ENCODE peak calls at places on chromosomes 3 and 15, in nine cellular contexts. One of them, this sample, is unnamed.

GRCh38 chr3:42686832-42687650 is 1.7 kb downstream of the KLHL40 start:
- DNase-seq in sigmoid colon: peak; percentile 41
- DNase-seq in mesendoderm: no peak
- DNase-seq in A673: no peak
- DNase-seq in right atrium auricular region: no peak
- DNase-seq in mucosa of descending colon: peak; percentile 16
- DNase-seq in Peyer's patch: no peak
- DNase-seq in MM.1S: no peak
- DNase-seq in effector memory CD4-positive, alpha-beta T cell: no peak
- DNase-seq in this sample: no peak

GRCh38 chr3:194268659-194269487 is 82.3 kb downstream of the CPN2 start:
- DNase-seq in sigmoid colon: peak; percentile 54
- DNase-seq in mesendoderm: no peak
- DNase-seq in A673: no peak
- DNase-seq in right atrium auricular region: peak; percentile 58
- DNase-seq in mucosa of descending colon: no peak
- DNase-seq in Peyer's patch: no peak
- DNase-seq in MM.1S: no peak
- DNase-seq in effector memory CD4-positive, alpha-beta T cell: no peak
- DNase-seq in this sample: no peak

GRCh38 chr3:10286596-10287295 is 6.0 kb downstream of the GHRL start:
- DNase-seq in sigmoid colon: no peak
- DNase-seq in mesendoderm: peak; percentile 95
- DNase-seq in A673: peak; percentile 86
- DNase-seq in right atrium auricular region: no peak
- DNase-seq in mucosa of descending colon: no peak
- DNase-seq in Peyer's patch: no peak
- DNase-seq in MM.1S: peak; percentile 37
- DNase-seq in effector memory CD4-positive, alpha-beta T cell: no peak
- DNase-seq in this sample: peak; percentile 72

GRCh38 chr3:42829083-42829627 is 19.9 kb downstream of the ACKR2 start:
- DNase-seq in sigmoid colon: no peak
- DNase-seq in mesendoderm: peak; percentile 63
- DNase-seq in A673: no peak
- DNase-seq in right atrium auricular region: no peak
- DNase-seq in mucosa of descending colon: no peak
- DNase-seq in Peyer's patch: no peak
- DNase-seq in MM.1S: no peak
- DNase-seq in effector memory CD4-positive, alpha-beta T cell: no peak
- DNase-seq in this sample: no peak

GRCh38 chr3:124381565-124382333 is 348.5 kb upstream of the UMPS start:
- DNase-seq in sigmoid colon: no peak
- DNase-seq in mesendoderm: no peak
- DNase-seq in A673: no peak
- DNase-seq in right atrium auricular region: no peak
- DNase-seq in mucosa of descending colon: no peak
- DNase-seq in Peyer's patch: no peak
- DNase-seq in MM.1S: no peak
- DNase-seq in effector memory CD4-positive, alpha-beta T cell: no peak
- DNase-seq in this sample: no peak

GRCh38 chr3:110027446-110027845 is 690.1 kb upstream of the DPPA4 start:
- DNase-seq in sigmoid colon: no peak
- DNase-seq in mesendoderm: no peak
- DNase-seq in A673: peak; percentile 73
- DNase-seq in right atrium auricular region: no peak
- DNase-seq in mucosa of descending colon: no peak
- DNase-seq in Peyer's patch: no peak
- DNase-seq in MM.1S: no peak
- DNase-seq in effector memory CD4-positive, alpha-beta T cell: no peak
- DNase-seq in this sample: no peak

GRCh38 chr3:188529228-188529627 is 375.3 kb downstream of the LPP start:
- DNase-seq in sigmoid colon: no peak
- DNase-seq in mesendoderm: no peak
- DNase-seq in A673: no peak
- DNase-seq in right atrium auricular region: no peak
- DNase-seq in mucosa of descending colon: no peak
- DNase-seq in Peyer's patch: no peak
- DNase-seq in MM.1S: no peak
- DNase-seq in effector memory CD4-positive, alpha-beta T cell: no peak
- DNase-seq in this sample: no peak

GRCh38 chr3:178205750-178206149 is 330.5 kb upstream of the KCNMB2 start:
- DNase-seq in sigmoid colon: no peak
- DNase-seq in mesendoderm: peak; percentile 14
- DNase-seq in A673: no peak
- DNase-seq in right atrium auricular region: no peak
- DNase-seq in mucosa of descending colon: no peak
- DNase-seq in Peyer's patch: no peak
- DNase-seq in MM.1S: no peak
- DNase-seq in effector memory CD4-positive, alpha-beta T cell: no peak
- DNase-seq in this sample: no peak

DNA sequence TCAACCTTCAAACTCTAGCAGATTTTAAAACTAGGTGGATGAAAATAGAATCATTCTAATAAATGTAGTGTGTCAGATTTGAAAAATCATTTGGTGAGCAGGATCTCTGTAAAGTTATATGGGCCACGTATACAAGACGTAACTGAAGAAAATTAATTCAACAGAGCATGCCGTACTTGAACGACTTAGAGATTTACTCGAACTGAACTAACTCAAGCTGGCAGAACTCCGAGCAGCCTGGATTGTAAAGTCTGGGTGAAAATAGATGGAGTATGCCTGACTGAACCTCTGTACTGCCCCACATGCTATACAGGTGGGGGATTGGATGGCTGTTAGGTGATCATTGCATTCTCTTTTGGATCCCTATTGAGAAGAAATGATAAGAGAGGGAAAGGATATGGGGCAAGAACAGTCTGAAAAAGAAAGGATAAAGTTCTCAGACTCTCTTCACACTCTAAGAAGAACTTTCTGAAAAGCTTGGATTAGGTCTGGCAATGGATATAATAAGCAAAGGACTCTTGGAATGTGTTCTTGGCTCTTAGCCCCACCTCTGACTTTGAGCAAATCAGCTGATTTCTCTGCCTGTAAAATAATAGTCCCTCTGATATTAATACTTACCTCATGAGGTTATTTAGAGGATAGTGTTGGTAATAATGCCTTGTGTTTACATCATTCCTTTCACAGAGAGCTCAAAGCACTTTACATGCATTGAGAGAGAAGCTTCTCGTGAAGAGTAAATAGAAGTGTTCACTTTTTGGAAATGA is 147.5 kb downstream of the FILIP1L start:
- DNase-seq in sigmoid colon: no peak
- DNase-seq in mesendoderm: no peak
- DNase-seq in A673: no peak
- DNase-seq in right atrium auricular region: no peak
- DNase-seq in mucosa of descending colon: no peak
- DNase-seq in Peyer's patch: no peak
- DNase-seq in MM.1S: no peak
- DNase-seq in effector memory CD4-positive, alpha-beta T cell: no peak
- DNase-seq in this sample: no peak
- H3K4me1 ChIP-seq in sigmoid colon: peaks cover 52% of the 10 kb centered on the region
- H3K4me1 ChIP-seq in mesendoderm: no peaks in the 10 kb centered on the region
- H3K4me1 ChIP-seq in A673: no peaks in the 10 kb centered on the region
- H3K4me1 ChIP-seq in right atrium auricular region: peaks cover 34% of the 10 kb centered on the region
- H3K4me1 ChIP-seq in mucosa of descending colon: no peaks in the 10 kb centered on the region
- H3K4me1 ChIP-seq in Peyer's patch: no peaks in the 10 kb centered on the region
- H3K4me1 ChIP-seq in MM.1S: no peaks in the 10 kb centered on the region
- H3K4me1 ChIP-seq in effector memory CD4-positive, alpha-beta T cell: no peaks in the 10 kb centered on the region
- H3K4me1 ChIP-seq in this sample: no peaks in the 10 kb centered on the region

GRCh38 chr15:88775776-88776175 is 27.5 kb upstream of the ACAN start:
- DNase-seq in sigmoid colon: no peak
- DNase-seq in mesendoderm: no peak
- DNase-seq in A673: no peak
- DNase-seq in right atrium auricular region: no peak
- DNase-seq in mucosa of descending colon: no peak
- DNase-seq in Peyer's patch: no peak
- DNase-seq in MM.1S: no peak
- DNase-seq in effector memory CD4-positive, alpha-beta T cell: no peak
- DNase-seq in this sample: no peak

GRCh38 chr15:88779944-88780343 is 23.3 kb upstream of the ACAN start:
- DNase-seq in sigmoid colon: no peak
- DNase-seq in mesendoderm: no peak
- DNase-seq in A673: no peak
- DNase-seq in right atrium auricular region: no peak
- DNase-seq in mucosa of descending colon: no peak
- DNase-seq in Peyer's patch: no peak
- DNase-seq in MM.1S: no peak
- DNase-seq in effector memory CD4-positive, alpha-beta T cell: no peak
- DNase-seq in this sample: no peak

GRCh38 chr15:88782465-88782864 is 20.8 kb upstream of the ACAN start:
- DNase-seq in sigmoid colon: no peak
- DNase-seq in mesendoderm: no peak
- DNase-seq in A673: no peak
- DNase-seq in right atrium auricular region: no peak
- DNase-seq in mucosa of descending colon: no peak
- DNase-seq in Peyer's patch: no peak
- DNase-seq in MM.1S: no peak
- DNase-seq in effector memory CD4-positive, alpha-beta T cell: no peak
- DNase-seq in this sample: no peak

DNA sequence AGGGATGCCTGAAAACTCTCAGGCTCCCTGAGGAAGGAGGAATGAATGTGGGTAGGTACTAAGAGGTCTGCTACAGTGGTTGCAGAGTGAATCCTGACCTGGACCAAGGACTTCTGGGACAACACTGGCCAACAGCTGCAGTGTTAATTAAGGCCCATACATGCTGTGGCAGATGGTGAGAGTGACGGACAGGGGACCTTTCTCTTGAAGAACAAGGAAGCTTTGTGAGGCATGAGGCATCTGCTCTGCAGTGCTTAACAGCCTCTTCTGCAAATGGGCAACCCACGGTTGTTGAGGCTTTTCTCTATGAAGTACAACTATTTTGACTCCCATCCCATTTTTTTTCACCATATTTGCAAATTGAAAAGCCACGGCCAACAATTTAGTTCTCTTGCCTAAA is 26.6 kb upstream of the ACAN start:
- DNase-seq in sigmoid colon: no peak
- DNase-seq in mesendoderm: no peak
- DNase-seq in A673: no peak
- DNase-seq in right atrium auricular region: no peak
- DNase-seq in mucosa of descending colon: no peak
- DNase-seq in Peyer's patch: no peak
- DNase-seq in MM.1S: no peak
- DNase-seq in effector memory CD4-positive, alpha-beta T cell: no peak
- DNase-seq in this sample: no peak
- H3K4me1 ChIP-seq in sigmoid colon: no peaks in the 10 kb centered on the region
- H3K4me1 ChIP-seq in mesendoderm: no peaks in the 10 kb centered on the region
- H3K4me1 ChIP-seq in A673: no peaks in the 10 kb centered on the region
- H3K4me1 ChIP-seq in right atrium auricular region: no peaks in the 10 kb centered on the region
- H3K4me1 ChIP-seq in mucosa of descending colon: no peaks in the 10 kb centered on the region
- H3K4me1 ChIP-seq in Peyer's patch: no peaks in the 10 kb centered on the region
- H3K4me1 ChIP-seq in MM.1S: no peaks in the 10 kb centered on the region
- H3K4me1 ChIP-seq in effector memory CD4-positive, alpha-beta T cell: no peaks in the 10 kb centered on the region
- H3K4me1 ChIP-seq in this sample: no peaks in the 10 kb centered on the region

DNA sequence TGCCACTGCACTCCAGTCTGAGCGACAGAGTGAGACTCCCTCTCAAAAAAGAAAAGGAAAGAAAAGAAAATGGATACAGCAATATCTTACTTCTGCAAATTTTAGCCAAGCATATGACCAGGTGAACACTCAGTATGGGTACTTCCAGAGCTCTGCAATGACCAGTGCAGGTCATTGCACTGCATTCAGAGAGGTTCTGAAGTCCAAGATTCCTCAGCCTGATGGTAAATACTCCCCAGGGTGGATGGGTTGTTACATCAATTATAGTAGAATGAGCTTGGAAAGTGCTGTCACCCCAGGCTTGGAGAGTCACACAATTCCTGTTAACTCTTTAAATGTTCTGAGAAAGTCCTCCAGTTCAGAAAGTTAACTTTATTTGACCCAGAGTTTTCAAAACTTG is 103.7 kb downstream of the RPLP1 start:
- DNase-seq in sigmoid colon: no peak
- DNase-seq in mesendoderm: no peak
- DNase-seq in A673: no peak
- DNase-seq in right atrium auricular region: no peak
- DNase-seq in mucosa of descending colon: no peak
- DNase-seq in Peyer's patch: no peak
- DNase-seq in MM.1S: no peak
- DNase-seq in effector memory CD4-positive, alpha-beta T cell: no peak
- DNase-seq in this sample: no peak
- H3K4me1 ChIP-seq in sigmoid colon: peaks cover 8% of the 10 kb centered on the region
- H3K4me1 ChIP-seq in mesendoderm: peaks cover 29% of the 10 kb centered on the region
- H3K4me1 ChIP-seq in A673: peaks cover 17% of the 10 kb centered on the region
- H3K4me1 ChIP-seq in right atrium auricular region: no peaks in the 10 kb centered on the region
- H3K4me1 ChIP-seq in mucosa of descending colon: peaks cover 39% of the 10 kb centered on the region
- H3K4me1 ChIP-seq in Peyer's patch: no peaks in the 10 kb centered on the region
- H3K4me1 ChIP-seq in MM.1S: no peaks in the 10 kb centered on the region
- H3K4me1 ChIP-seq in effector memory CD4-positive, alpha-beta T cell: no peaks in the 10 kb centered on the region
- H3K4me1 ChIP-seq in this sample: no peaks in the 10 kb centered on the region

GRCh38 chr3:179604336-179605078 is at the start of the genes MRPL47 and NDUFB5:
- DNase-seq in sigmoid colon: peak; percentile 97
- DNase-seq in mesendoderm: peak; percentile 99
- DNase-seq in A673: peak; percentile 98
- DNase-seq in right atrium auricular region: peak; percentile 96
- DNase-seq in mucosa of descending colon: peak; percentile 95
- DNase-seq in Peyer's patch: peak; percentile 92
- DNase-seq in MM.1S: peak; percentile 99
- DNase-seq in effector memory CD4-positive, alpha-beta T cell: peak; percentile 90
- DNase-seq in this sample: peak; percentile 92

GRCh38 chr3:179603831-179604230 is 607 bp downstream of the MRPL47 start:
- DNase-seq in sigmoid colon: no peak
- DNase-seq in mesendoderm: no peak
- DNase-seq in A673: no peak
- DNase-seq in right atrium auricular region: no peak
- DNase-seq in mucosa of descending colon: no peak
- DNase-seq in Peyer's patch: no peak
- DNase-seq in MM.1S: no peak
- DNase-seq in effector memory CD4-positive, alpha-beta T cell: no peak
- DNase-seq in this sample: no peak

GRCh38 chr3:179610066-179610465 is 5.5 kb downstream of the NDUFB5 start:
- DNase-seq in sigmoid colon: no peak
- DNase-seq in mesendoderm: no peak
- DNase-seq in A673: no peak
- DNase-seq in right atrium auricular region: no peak
- DNase-seq in mucosa of descending colon: no peak
- DNase-seq in Peyer's patch: no peak
- DNase-seq in MM.1S: no peak
- DNase-seq in effector memory CD4-positive, alpha-beta T cell: no peak
- DNase-seq in this sample: no peak

GRCh38 chr3:179608931-179609720 is 4.5 kb downstream of the NDUFB5 start:
- DNase-seq in sigmoid colon: no peak
- DNase-seq in mesendoderm: peak; percentile 74
- DNase-seq in A673: no peak
- DNase-seq in right atrium auricular region: no peak
- DNase-seq in mucosa of descending colon: no peak
- DNase-seq in Peyer's patch: no peak
- DNase-seq in MM.1S: peak; percentile 19
- DNase-seq in effector memory CD4-positive, alpha-beta T cell: no peak
- DNase-seq in this sample: peak; percentile 17

DNA sequence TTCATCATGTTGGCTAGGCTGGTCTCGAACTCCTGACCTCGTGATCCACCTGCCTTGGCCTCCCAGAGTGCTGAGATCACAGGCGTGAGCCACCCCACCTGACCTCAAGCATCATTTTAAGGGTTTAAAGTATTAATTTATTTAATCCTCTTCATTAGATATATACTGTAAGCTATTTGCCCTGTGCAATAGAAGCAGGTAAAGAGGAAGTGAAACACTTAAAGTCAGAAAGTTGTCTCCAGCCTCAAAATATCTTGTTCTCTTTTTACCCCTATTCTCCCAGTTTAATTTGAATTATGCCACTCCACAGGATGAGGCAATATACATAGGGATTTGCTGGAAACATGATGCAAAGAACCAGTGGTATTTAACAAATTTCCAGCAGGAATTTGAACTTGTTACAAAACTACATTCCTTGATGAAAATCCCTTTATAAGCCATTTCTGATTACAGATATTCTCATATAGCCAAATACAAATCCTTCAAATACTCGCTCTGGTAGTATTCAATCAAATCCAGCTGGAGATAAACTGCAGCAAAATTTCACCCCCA is 2.0 kb downstream of the NDUFB5 start:
- DNase-seq in sigmoid colon: no peak
- DNase-seq in mesendoderm: no peak
- DNase-seq in A673: no peak
- DNase-seq in right atrium auricular region: no peak
- DNase-seq in mucosa of descending colon: no peak
- DNase-seq in Peyer's patch: no peak
- DNase-seq in MM.1S: no peak
- DNase-seq in effector memory CD4-positive, alpha-beta T cell: no peak
- DNase-seq in this sample: no peak
- H3K4me1 ChIP-seq in sigmoid colon: peaks cover 31% of the 10 kb centered on the region
- H3K4me1 ChIP-seq in mesendoderm: peaks cover 3% of the 10 kb centered on the region
- H3K4me1 ChIP-seq in A673: peaks cover 7% of the 10 kb centered on the region
- H3K4me1 ChIP-seq in right atrium auricular region: peaks cover 54% of the 10 kb centered on the region
- H3K4me1 ChIP-seq in mucosa of descending colon: peaks cover 17% of the 10 kb centered on the region
- H3K4me1 ChIP-seq in Peyer's patch: peaks cover 11% of the 10 kb centered on the region
- H3K4me1 ChIP-seq in MM.1S: peaks cover 29% of the 10 kb centered on the region
- H3K4me1 ChIP-seq in effector memory CD4-positive, alpha-beta T cell: peaks cover 17% of the 10 kb centered on the region
- H3K4me1 ChIP-seq in this sample: peaks cover 39% of the 10 kb centered on the region